ENCODE peak calls at places on chromosome 10, in eight cellular contexts. R is posterior cingulate gyrus; U is mucosa of gallbladder; W is activated CD8-positive, alpha-beta memory T cell treated with anti-CD3 and anti-CD28 coated beads for 4 hours; O is iPS-NIHi11; E is NCI-H1105 treated with DMSO at 0.1 percent for 48 hours; Y is endodermal cell; F is Daoy. S is an unnamed sample.

GRCh38 chr10:63781226-63781625 is 260.0 kb downstream of the REEP3 start:
- DNase-seq in R (no peak), U (no peak), W (no peak), O (no peak), E (no peak), Y (no peak), F (no peak), S (no peak)

GRCh38 chr10:121113385-121113696 is 262.2 kb downstream of the WDR11 start:
- DNase-seq in R (no peak), U (no peak), W (no peak), O (no peak), E (no peak), Y (peak; percentile 56), F (peak; percentile 4), S (no peak)

GRCh38 chr10:113138937-113139585 is 189.0 kb downstream of the TCF7L2 start:
- DNase-seq in R (no peak), U (no peak), W (no peak), O (no peak), E (no peak), Y (no peak), F (no peak), S (no peak)

GRCh38 chr10:131729361-131729760 is 171.4 kb upstream of the PPP2R2D start:
- DNase-seq in R (no peak), U (no peak), W (no peak), O (peak; percentile 7), E (no peak), Y (peak; percentile 49), F (no peak), S (no peak)

GRCh38 chr10:71553371-71553900 is 156.7 kb downstream of the CDH23 start:
- DNase-seq in R (no peak), U (no peak), W (no peak), O (peak; percentile 49), E (no peak), Y (no peak), F (no peak), S (no peak)

GRCh38 chr10:95391570-95392249 is 100.9 kb upstream of the PDLIM1 start:
- DNase-seq in R (no peak), U (no peak), W (no peak), O (peak; percentile 85), E (no peak), Y (peak; percentile 86), F (peak; percentile 46), S (no peak)

GRCh38 chr10:11863353-11864105 is 40.4 kb downstream of the PROSER2 start:
- DNase-seq in R (no peak), U (no peak), W (peak; percentile 31), O (no peak), E (no peak), Y (no peak), F (no peak), S (peak; percentile 57)

GRCh38 chr10:49518982-49519578 is 19.8 kb downstream of the ERCC6 start:
- DNase-seq in R (no peak), U (peak; percentile 30), W (no peak), O (peak; percentile 75), E (peak; percentile 2), Y (peak; percentile 78), F (peak; percentile 31), S (peak; percentile 67)

GRCh38 chr10:43849551-43849950 is 200.9 kb upstream of the ZNF32 start:
- DNase-seq in R (no peak), U (no peak), W (no peak), O (no peak), E (no peak), Y (peak; percentile 10), F (no peak), S (no peak)

GRCh38 chr10:6738464-6738824 is 158.4 kb upstream of the PRKCQ start:
- DNase-seq in R (no peak), U (no peak), W (no peak), O (peak; percentile 24), E (no peak), Y (peak; percentile 63), F (no peak), S (no peak)

GRCh38 chr10:23826399-23826798 is 382.5 kb upstream of the KIAA1217 start:
- DNase-seq in R (no peak), U (peak; percentile 52), W (no peak), O (peak; percentile 75), E (no peak), Y (peak; percentile 89), F (peak; percentile 16), S (peak; percentile 49)

GRCh38 chr10:3119796-3120459 is 52.6 kb downstream of the PFKP start:
- DNase-seq in R (no peak), U (no peak), W (no peak), O (peak; percentile 81), E (no peak), Y (peak; percentile 70), F (no peak), S (no peak)

GRCh38 chr10:6607778-6608177 is 27.7 kb upstream of the PRKCQ start:
- DNase-seq in R (no peak), U (no peak), W (no peak), O (no peak), E (no peak), Y (no peak), F (no peak), S (no peak)

GRCh38 chr10:51462076-51462779 is 237.2 kb downstream of the CSTF2T start:
- DNase-seq in R (no peak), U (no peak), W (no peak), O (no peak), E (no peak), Y (no peak), F (no peak), S (no peak)

GRCh38 chr10:3750352-3750816 is 34.6 kb downstream of the KLF6 start:
- DNase-seq in R (no peak), U (no peak), W (no peak), O (no peak), E (no peak), Y (no peak), F (no peak), S (peak; percentile 1)

GRCh38 chr10:29807407-29807806 is 172.6 kb upstream of the SVIL start:
- DNase-seq in R (no peak), U (no peak), W (no peak), O (no peak), E (no peak), Y (no peak), F (peak; percentile 77), S (no peak)

GRCh38 chr10:131803863-131804425 is 96.9 kb upstream of the PPP2R2D start:
- DNase-seq in R (no peak), U (peak; percentile 3), W (no peak), O (no peak), E (no peak), Y (peak; percentile 32), F (no peak), S (no peak)

GRCh38 chr10:6083523-6084475 is 5.0 kb upstream of the RBM17 start:
- DNase-seq in R (no peak), U (no peak), W (no peak), O (no peak), E (no peak), Y (no peak), F (peak; percentile 24), S (no peak)

GRCh38 chr10:133366751-133367150 is 6.4 kb downstream of the ECHS1 start:
- DNase-seq in R (no peak), U (no peak), W (no peak), O (no peak), E (no peak), Y (no peak), F (no peak), S (no peak)

GRCh38 chr10:93071177-93071472 is 2.6 kb upstream of the CYP26A1 start:
- DNase-seq in R (no peak), U (peak; percentile 5), W (no peak), O (no peak), E (no peak), Y (no peak), F (no peak), S (peak; percentile 47)

GRCh38 chr10:72275351-72276012 is 1.8 kb downstream of the DDIT4 start:
- DNase-seq in R (no peak), U (peak; percentile 37), W (no peak), O (no peak), E (peak; percentile 58), Y (no peak), F (no peak), S (peak; percentile 92)

GRCh38 chr10:102457591-102458150 is 6.3 kb upstream of the C10orf95 start:
- DNase-seq in R (peak; percentile 33), U (no peak), W (no peak), O (no peak), E (no peak), Y (no peak), F (no peak), S (no peak)

GRCh38 chr10:23514321-23514720 is 75.4 kb downstream of the OTUD1 start:
- DNase-seq in R (no peak), U (no peak), W (no peak), O (no peak), E (no peak), Y (no peak), F (peak; percentile 10), S (no peak)

GRCh38 chr10:126042354-126042753 is 146.0 kb downstream of the FANK1 start:
- DNase-seq in R (no peak), U (no peak), W (no peak), O (no peak), E (no peak), Y (no peak), F (no peak), S (no peak)

GRCh38 chr10:112915590-112916572 is 34.2 kb upstream of the TCF7L2 start:
- DNase-seq in R (no peak), U (peak; percentile 81), W (no peak), O (peak; percentile 50), E (no peak), Y (no peak), F (peak; percentile 75), S (no peak)

GRCh38 chr10:111481271-111482073 is 404.6 kb downstream of the ADRA2A start:
- DNase-seq in R (no peak), U (no peak), W (no peak), O (no peak), E (no peak), Y (no peak), F (no peak), S (peak; percentile 50)

S was measured in OCI-M1.